ENCODE peak calls at places on chromosomes 12 and 14, in seven cellular contexts. P is NB4, Q is HCT116, L is cardiac fibroblast, S is cardiac muscle cell, T is endothelial cell of umbilical vein, J is HFF-Myc. W is an unnamed sample.

GRCh38 chr12:26000883-26001282 is 42.4 kb downstream of the RASSF8 start:
- DNase-seq in Q (no peak), L (no peak), P (no peak), S (no peak), T (no peak), J (no peak), W (no peak)

GRCh38 chr12:113266106-113266895 is 45.0 kb downstream of the TPCN1 start:
- DNase-seq in L (no peak), P (no peak), Q (no peak), S (no peak), J (no peak), T (no peak), W (no peak)

GRCh38 chr14:102988054-102988453 is 65.6 kb downstream of the AMN start:
- DNase-seq in J (no peak), T (peak), L (no peak), Q (no peak), S (no peak), P (no peak), W (no peak)

GRCh38 chr12:54419088-54419887 is at the start of gene ITGA5:
- DNase-seq in S (peak), L (peak), T (peak), Q (peak), P (peak), J (no peak), W (no peak)

GRCh38 chr14:69648480-69649414 is 37.4 kb downstream of the SUSD6 start:
- DNase-seq in P (no peak), Q (no peak), S (peak), L (peak), J (peak), T (peak), W (no peak)

GRCh38 chr14:29442720-29443119 is 484.9 kb downstream of the PRKD1 start:
- DNase-seq in S (peak), P (no peak), T (peak), L (peak), J (peak), Q (no peak), W (peak)

GRCh38 chr12:58453306-58453705 is 467.0 kb downstream of the LRIG3 start:
- DNase-seq in S (no peak), P (no peak), J (no peak), L (no peak), T (no peak), Q (no peak), W (no peak)

GRCh38 chr12:12975322-12976077 is 23.5 kb upstream of the GPRC5D start:
- DNase-seq in P (peak), Q (peak), T (peak), J (no peak), S (peak), L (peak), W (no peak)

GRCh38 chr12:54384591-54385041 is at the start of gene ZNF385A:
- DNase-seq in Q (no peak), L (no peak), S (no peak), T (no peak), J (no peak), P (peak), W (no peak)

GRCh38 chr12:18967814-18968213 is 161.7 kb upstream of the PLEKHA5 start:
- DNase-seq in S (peak), J (no peak), Q (no peak), P (no peak), L (peak), T (peak), W (no peak)

DNA sequence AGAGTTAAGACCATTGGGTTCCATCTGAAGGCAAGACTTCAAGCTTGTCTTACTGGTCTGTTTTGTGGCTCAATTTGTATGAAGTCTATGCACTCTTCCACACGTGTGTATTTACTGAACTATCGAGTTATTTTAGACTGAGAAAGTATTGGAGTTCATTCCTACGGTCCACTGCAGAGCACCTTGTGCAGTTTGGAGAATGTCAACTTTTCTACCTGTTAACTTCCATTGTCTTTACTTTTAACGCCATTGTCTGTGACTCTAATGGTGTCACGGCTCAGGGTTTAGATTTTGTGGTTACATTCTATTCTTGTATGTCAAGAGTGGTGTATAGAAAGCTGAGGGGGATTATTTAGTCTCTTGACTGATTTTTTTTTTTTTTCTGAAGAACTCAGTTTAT is 3.8 kb downstream of the HIF1A start:
- DNase-seq in J (no peak), L (peak), T (no peak), P (no peak), S (peak), Q (no peak), W (no peak)
- H3K4me3 ChIP-seq in J (peak), L (peak), T (peak), P (peak), S (peak), Q (no peak), W (peak)

GRCh38 chr14:46580941-46581671 is 70.5 kb downstream of the RPL10L start:
- DNase-seq in T (peak), P (peak), S (peak), L (peak), J (no peak), Q (peak), W (peak)
- TF ChIP-seq CTCF in T (peak), P (peak), S (peak), L (peak), J (peak), Q (peak), W (peak)

GRCh38 chr12:49897276-49897675 is 6.4 kb downstream of the FAIM2 start:
- DNase-seq in P (no peak), J (no peak), S (no peak), L (no peak), T (no peak), Q (no peak), W (no peak)
- H3K4me3 ChIP-seq in P (no peak), J (no peak), S (no peak), L (no peak), T (no peak), Q (no peak), W (no peak)

GRCh38 chr12:76515271-76515670 is 44.3 kb downstream of the OSBPL8 start:
- DNase-seq in Q (no peak), P (no peak), T (no peak), L (no peak), J (no peak), S (no peak), W (no peak)
- TF ChIP-seq CTCF in Q (no peak), P (no peak), T (no peak), L (no peak), J (no peak), S (no peak), W (peak)

GRCh38 chr14:90522585-90523191 is 125.9 kb downstream of the CALM1 start:
- DNase-seq in T (no peak), P (peak), Q (no peak), S (peak), L (peak), J (no peak), W (no peak)

GRCh38 chr14:90519262-90519920 is 122.6 kb downstream of the CALM1 start:
- DNase-seq in J (no peak), T (no peak), P (no peak), S (no peak), Q (no peak), L (no peak), W (no peak)

GRCh38 chr14:90521930-90522483 is 125.2 kb downstream of the CALM1 start:
- DNase-seq in S (no peak), P (no peak), T (no peak), J (no peak), L (no peak), Q (no peak), W (no peak)

GRCh38 chr14:90520326-90520725 is 123.5 kb downstream of the CALM1 start:
- DNase-seq in T (no peak), P (no peak), Q (no peak), L (no peak), J (no peak), S (no peak), W (no peak)

DNA sequence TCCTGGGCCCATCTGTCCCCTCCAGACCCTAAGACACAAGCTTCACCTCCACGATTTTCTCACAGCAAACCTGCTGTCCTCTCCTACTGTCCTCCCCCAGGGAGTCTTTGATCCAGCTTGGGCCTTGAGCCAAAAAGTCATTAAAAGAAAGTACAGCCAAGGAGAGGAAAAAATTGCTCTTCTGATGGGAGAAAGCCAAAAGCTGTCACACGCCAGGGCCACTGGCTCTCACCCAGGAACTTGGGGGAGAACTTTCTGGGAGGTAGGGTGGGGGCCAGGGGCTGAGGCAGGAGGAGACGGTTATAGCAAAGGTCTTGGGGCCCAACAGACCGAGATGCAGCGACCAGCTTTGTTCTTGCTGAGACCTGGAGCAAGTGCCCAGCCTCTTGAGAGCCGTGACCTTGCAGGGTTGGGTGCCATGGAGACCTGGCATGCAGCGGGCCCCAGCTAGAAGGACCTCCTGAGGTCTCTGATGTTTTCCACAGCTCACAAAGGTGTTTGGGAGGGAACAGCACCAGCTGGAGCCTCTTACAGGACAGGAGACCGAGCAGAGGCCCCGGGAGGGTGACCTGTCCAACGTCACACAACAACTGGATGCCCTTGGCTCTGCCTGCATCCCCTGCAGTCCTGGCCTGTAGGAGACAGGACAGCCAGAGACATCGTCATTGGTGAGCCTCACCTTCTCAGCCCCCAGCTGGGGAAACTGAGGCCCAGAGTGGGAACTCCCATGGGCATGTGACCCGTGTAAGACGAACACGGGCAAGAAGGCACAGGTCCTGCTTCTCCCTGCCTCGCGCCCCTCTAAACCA is 124.5 kb downstream of the CALM1 start:
- DNase-seq in J (no peak), P (no peak), S (peak), T (no peak), Q (no peak), L (peak), W (no peak)
- H3K4me3 ChIP-seq in J (no peak), P (no peak), S (no peak), T (no peak), Q (no peak), L (no peak), W (no peak)

DNA sequence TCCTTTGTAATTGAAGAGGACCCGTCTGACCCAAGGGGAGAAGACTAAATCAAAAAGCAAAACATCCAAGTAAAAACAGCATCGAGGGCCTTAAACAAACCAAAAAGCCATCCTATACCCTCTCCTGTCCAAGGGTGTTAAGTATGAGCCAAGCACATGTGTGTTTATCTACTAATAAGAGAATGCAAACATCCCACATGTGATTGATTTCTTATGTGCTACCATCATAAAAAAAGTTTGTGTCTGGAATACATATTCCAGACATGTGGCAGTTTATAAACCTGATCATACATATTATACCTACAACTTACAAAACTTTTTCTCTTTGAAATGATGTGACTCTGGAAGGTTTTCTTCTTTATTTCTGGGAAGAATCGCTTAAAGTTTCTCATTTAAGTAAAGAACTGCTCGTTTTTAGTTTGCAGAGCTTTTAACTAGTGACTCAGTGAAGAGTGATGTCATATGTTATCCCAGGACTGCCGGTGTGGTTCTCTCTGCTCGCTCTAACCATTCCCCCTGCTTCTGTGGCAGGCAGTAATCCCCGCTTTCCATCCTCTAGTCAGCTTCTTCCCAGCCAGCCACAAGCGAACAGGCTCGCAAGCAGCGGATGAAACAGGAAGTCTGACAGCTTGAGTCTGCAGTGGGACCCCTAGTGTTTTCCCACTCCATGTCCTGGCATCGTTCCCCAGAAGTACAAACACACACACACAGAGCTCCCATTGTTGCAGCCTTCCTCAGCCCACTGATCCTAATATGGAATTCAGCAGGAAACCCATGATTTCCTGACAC is 431 bp upstream of the RHOJ start:
- DNase-seq in Q (no peak), P (peak), T (peak), L (peak), J (peak), S (peak), W (peak)
- TF ChIP-seq CTCF in Q (no peak), P (no peak), T (peak), L (no peak), J (peak), S (peak), W (no peak)

DNA sequence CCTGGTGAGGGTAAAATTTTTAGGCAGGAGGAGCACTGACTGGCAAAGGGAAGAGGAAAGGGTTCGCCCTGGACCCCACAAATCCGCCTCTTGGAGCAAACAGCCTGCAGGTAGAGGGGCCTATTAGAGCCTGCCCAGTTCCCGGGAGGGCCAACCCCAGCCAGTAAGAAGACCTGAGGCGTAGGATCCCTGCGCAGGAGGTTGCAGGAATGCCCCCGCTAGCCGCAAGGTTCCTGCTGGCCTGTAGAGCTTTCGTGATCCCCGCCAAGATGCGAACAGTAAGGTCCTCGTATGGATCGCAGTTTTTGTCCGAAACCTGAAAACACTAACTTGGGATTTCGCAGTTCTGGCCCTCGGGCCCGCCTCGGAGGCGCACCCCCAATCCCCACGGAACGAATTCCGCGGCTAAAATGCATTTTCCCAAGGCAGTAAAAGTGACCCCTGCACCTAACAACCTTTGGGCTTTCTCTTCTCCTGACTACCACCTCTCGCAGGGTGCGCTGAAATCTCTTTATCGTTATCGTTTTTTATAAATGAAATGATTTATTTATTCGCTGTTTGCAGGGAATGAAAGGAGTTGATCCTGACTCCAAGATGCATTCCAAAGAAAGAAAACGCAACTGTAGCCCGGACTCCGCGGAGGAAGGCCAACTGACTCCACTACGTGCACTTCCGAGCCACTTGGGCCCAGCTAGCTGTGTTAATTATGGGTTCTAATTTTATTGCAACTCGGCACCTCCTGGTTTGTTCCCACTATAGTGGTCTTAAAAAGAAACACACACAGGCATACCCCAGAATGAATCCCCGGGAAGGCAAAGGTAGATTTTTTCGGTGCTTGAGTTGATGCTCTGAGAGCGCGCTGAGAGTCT is 7.2 kb upstream of the PAX9 start:
- DNase-seq in T (no peak), J (no peak), L (no peak), Q (no peak), S (no peak), P (no peak), W (no peak)
- H3K4me3 ChIP-seq in T (no peak), J (no peak), L (no peak), Q (no peak), S (no peak), P (no peak), W (no peak)

DNA sequence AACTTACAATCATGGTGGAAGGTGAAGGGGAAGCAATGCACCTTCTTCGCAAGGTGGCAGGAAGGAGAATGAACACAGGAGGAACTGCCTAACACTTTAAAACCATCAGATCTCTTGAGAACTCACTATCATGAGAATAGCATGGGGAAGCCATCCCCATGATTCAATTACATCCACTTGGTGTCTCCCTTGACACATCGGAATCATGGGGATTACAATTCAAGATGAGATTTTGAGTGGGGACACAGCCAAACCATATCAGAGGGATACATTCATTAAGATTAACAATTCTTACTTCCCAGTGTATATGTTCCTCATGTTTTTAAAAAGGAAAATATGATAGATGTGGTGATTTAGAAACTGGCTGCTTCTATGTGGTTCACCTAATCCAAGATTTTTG is 117.9 kb downstream of the PDE3A start:
- DNase-seq in Q (peak), L (no peak), J (no peak), S (peak), T (no peak), P (peak), W (no peak)
- TF ChIP-seq CTCF in Q (peak), L (no peak), J (peak), S (no peak), T (no peak), P (no peak), W (peak)

GRCh38 chr12:71759941-71760340 is 5.3 kb downstream of the RAB21 start:
- DNase-seq in L (no peak), S (no peak), T (no peak), J (no peak), Q (no peak), P (no peak), W (no peak)
- H3K4me3 ChIP-seq in L (no peak), S (no peak), T (no peak), J (no peak), Q (no peak), P (no peak), W (no peak)